ENCODE peak calls at places on chromosomes 2 and 18, in seven cellular contexts. S, X, C, A, N, Y and O are unnamed samples.

GRCh38 chr18:78773819-78774218 is 205.8 kb upstream of the SALL3 start:
- DNase-seq in X (no peak), A (no peak), Y (no peak), C (no peak), N (no peak), S (no peak), O (no peak)

GRCh38 chr2:240230424-240230945 is 90.0 kb upstream of the OTOS start:
- DNase-seq in Y (no peak), S (no peak), N (no peak), C (no peak), X (no peak), A (no peak), O (no peak)

GRCh38 chr2:105919826-105920225 is 175.1 kb downstream of the NCK2 start:
- DNase-seq in N (peak), Y (peak), A (peak), S (no peak), X (no peak), C (peak), O (peak)

GRCh38 chr18:37403100-37403781 is 162.4 kb downstream of the CELF4 start:
- DNase-seq in A (peak), Y (peak), X (no peak), C (peak), S (peak), N (peak), O (no peak)

GRCh38 chr2:228527481-228527880 is 346.0 kb upstream of the SPHKAP start:
- DNase-seq in S (no peak), X (no peak), N (no peak), C (peak), Y (peak), A (peak), O (no peak)

GRCh38 chr2:105379741-105380186 is 19.1 kb downstream of the FHL2 start:
- DNase-seq in X (no peak), S (no peak), A (no peak), C (no peak), Y (peak), N (no peak), O (no peak)

GRCh38 chr2:6793371-6793770 is 72.3 kb downstream of the CMPK2 start:
- DNase-seq in X (no peak), A (no peak), Y (peak), S (no peak), N (no peak), C (peak), O (no peak)

GRCh38 chr2:172928754-172929153 is 146.9 kb upstream of the MAP3K20 start:
- DNase-seq in N (peak), A (peak), S (no peak), Y (peak), C (peak), X (no peak), O (no peak)

GRCh38 chr2:145563752-145564615 is 1044.1 kb upstream of the ZEB2 start:
- DNase-seq in S (no peak), A (no peak), Y (peak), N (no peak), C (peak), X (no peak), O (no peak)

GRCh38 chr18:50193796-50194622 is 938 bp downstream of the MYO5B start:
- DNase-seq in S (peak), C (no peak), X (peak), Y (no peak), N (no peak), A (no peak), O (no peak)

GRCh38 chr18:9130806-9131205 is 5.8 kb upstream of the ANKRD12 start:
- DNase-seq in X (no peak), Y (peak), C (peak), N (no peak), A (no peak), S (no peak), O (no peak)

GRCh38 chr18:74084184-74084583 is 63.5 kb downstream of the FBXO15 start:
- DNase-seq in N (no peak), C (no peak), X (no peak), Y (no peak), S (no peak), A (no peak), O (no peak)

GRCh38 chr2:165275932-165276331 is 36.7 kb downstream of the SCN2A start:
- DNase-seq in C (no peak), S (no peak), Y (no peak), N (no peak), A (no peak), X (no peak), O (no peak)

GRCh38 chr2:3712424-3712823 is 9.0 kb downstream of the DCDC2C start:
- DNase-seq in X (no peak), C (no peak), S (no peak), Y (peak), N (no peak), A (no peak), O (no peak)

GRCh38 chr2:120393456-120393855 is 47.5 kb downstream of the INHBB start:
- DNase-seq in Y (no peak), C (no peak), X (no peak), S (no peak), N (no peak), A (no peak), O (no peak)

GRCh38 chr18:23231340-23232021 is 96.2 kb downstream of the CABLES1 start:
- DNase-seq in Y (peak), N (peak), S (peak), A (peak), C (peak), X (peak), O (peak)

GRCh38 chr2:112805542-112805941 is 21.2 kb upstream of the IL1A start:
- DNase-seq in Y (peak), C (no peak), A (no peak), S (no peak), X (no peak), N (no peak), O (peak)

GRCh38 chr2:215613265-215613664 is 177.4 kb upstream of the FN1 start:
- DNase-seq in Y (no peak), X (no peak), C (peak), S (no peak), A (no peak), N (no peak), O (no peak)

GRCh38 chr2:189014426-189015138 is 40.4 kb downstream of the COL3A1 start:
- DNase-seq in X (no peak), C (peak), N (no peak), A (peak), S (no peak), Y (no peak), O (no peak)

GRCh38 chr2:159155315-159155714 is 131.2 kb downstream of the WDSUB1 start:
- DNase-seq in Y (peak), X (no peak), A (no peak), C (no peak), N (no peak), S (no peak), O (no peak)

GRCh38 chr2:160405077-160405865 is 88.3 kb downstream of the RBMS1 start:
- DNase-seq in X (no peak), S (no peak), C (no peak), N (no peak), Y (no peak), A (peak), O (no peak)
- H3K4me3 ChIP-seq in X (no peak), S (peak), C (peak), N (peak), Y (no peak), A (peak), O (no peak)

GRCh38 chr2:236204953-236205352 is 36.8 kb upstream of the GBX2 start:
- DNase-seq in N (no peak), Y (no peak), X (no peak), A (no peak), S (no peak), C (no peak), O (no peak)
- H3K4me3 ChIP-seq in N (no peak), Y (no peak), X (no peak), A (no peak), S (no peak), C (no peak), O (no peak)

GRCh38 chr2:95312543-95313205 is 15.5 kb downstream of the KCNIP3 start:
- DNase-seq in C (no peak), A (no peak), N (no peak), X (no peak), Y (no peak), S (no peak), O (no peak)
- H3K4me3 ChIP-seq in C (no peak), A (no peak), N (no peak), X (no peak), Y (no peak), S (no peak), O (no peak)

GRCh38 chr18:67232991-67233390 is 283.5 kb downstream of the DSEL start:
- DNase-seq in X (no peak), C (no peak), A (peak), S (no peak), Y (peak), N (no peak), O (no peak)
- H3K4me3 ChIP-seq in X (no peak), C (no peak), A (no peak), S (no peak), Y (no peak), N (no peak), O (no peak)

GRCh38 chr2:55419236-55419513 is 481 bp downstream of the CCDC88A start:
- DNase-seq in C (peak), A (peak), X (no peak), N (no peak), Y (peak), S (peak), O (no peak)

GRCh38 chr2:55416826-55417568 is 2.7 kb downstream of the CCDC88A start:
- DNase-seq in A (no peak), X (no peak), C (no peak), Y (no peak), S (no peak), N (no peak), O (no peak)

GRCh38 chr2:55418072-55418471 is 1.6 kb downstream of the CCDC88A start:
- DNase-seq in Y (no peak), A (no peak), X (no peak), N (no peak), C (no peak), S (no peak), O (no peak)

GRCh38 chr2:55418512-55419235 is 982 bp downstream of the CCDC88A start:
- DNase-seq in C (no peak), X (no peak), A (no peak), Y (peak), S (no peak), N (no peak), O (no peak)

DNA sequence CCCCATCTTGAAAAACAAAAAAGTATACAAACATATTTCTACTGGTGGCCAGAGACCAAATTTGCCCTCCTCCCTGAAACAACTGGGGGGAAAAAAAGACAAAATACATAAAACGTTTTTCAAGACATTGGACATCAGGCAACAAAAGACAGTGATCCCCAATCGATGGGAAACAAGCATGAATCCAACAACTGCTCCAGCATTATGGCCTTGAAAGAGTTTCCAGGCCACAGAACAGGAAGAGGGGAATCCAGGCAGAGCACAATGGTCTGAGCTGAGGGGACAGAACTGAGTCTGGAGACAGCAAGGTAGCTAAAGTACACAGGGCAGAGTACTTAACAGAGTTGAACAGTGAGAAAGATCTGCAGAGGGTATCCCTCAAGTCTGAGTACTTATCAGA is 4.4 kb downstream of the CCDC88A start:
- DNase-seq in A (no peak), S (no peak), C (no peak), X (no peak), N (no peak), Y (no peak), O (no peak)
- H3K4me3 ChIP-seq in A (no peak), S (no peak), C (no peak), X (no peak), N (no peak), Y (no peak), O (peak)

GRCh38 chr18:46335551-46336059 is 231.4 kb downstream of the HAUS1 start:
- DNase-seq in N (no peak), S (no peak), X (no peak), A (peak), C (no peak), Y (peak), O (no peak)

GRCh38 chr18:46332286-46332801 is 228.2 kb downstream of the HAUS1 start:
- DNase-seq in C (no peak), N (no peak), X (no peak), Y (no peak), S (no peak), A (no peak), O (no peak)

GRCh38 chr18:46332956-46333355 is 228.8 kb downstream of the HAUS1 start:
- DNase-seq in N (no peak), X (no peak), C (no peak), S (no peak), Y (peak), A (no peak), O (no peak)

GRCh38 chr18:46333371-46334199 is 229.4 kb downstream of the HAUS1 start:
- DNase-seq in N (no peak), S (peak), A (peak), Y (peak), X (no peak), C (no peak), O (no peak)

GRCh38 chr18:46334200-46334553 is 230.0 kb downstream of the HAUS1 start:
- DNase-seq in S (no peak), N (no peak), A (no peak), X (no peak), Y (no peak), C (no peak), O (no peak)
- H3K4me3 ChIP-seq in S (peak), N (peak), A (peak), X (peak), Y (peak), C (no peak), O (no peak)

GRCh38 chr2:66446924-66447323 is 12.0 kb downstream of the MEIS1 start:
- DNase-seq in N (no peak), C (no peak), S (no peak), A (no peak), Y (no peak), X (no peak), O (no peak)
- H3K4me3 ChIP-seq in N (peak), C (peak), S (peak), A (no peak), Y (no peak), X (no peak), O (no peak)

GRCh38 chr2:170143045-170143717 is 34.8 kb upstream of the MYO3B start:
- DNase-seq in C (no peak), A (peak), X (no peak), Y (no peak), S (no peak), N (no peak), O (no peak)
- H3K4me3 ChIP-seq in C (no peak), A (no peak), X (no peak), Y (no peak), S (no peak), N (no peak), O (no peak)

GRCh38 chr2:121530210-121530562 is 494 bp upstream of the RNU4ATAC start:
- DNase-seq in C (peak), Y (no peak), A (peak), X (peak), N (no peak), S (peak), O (no peak)
- H3K4me3 ChIP-seq in C (peak), Y (peak), A (peak), X (peak), N (peak), S (peak), O (peak)